ENCODE peak calls at places on chromosomes 4 and X, in five cellular contexts. F is OCI-LY7; B is CD8-positive, alpha-beta T cell; Y is neural progenitor cell; R is mesenchymal stem cell. O is an unnamed sample.

GRCh38 chr4:5224340-5224739 is 173.1 kb downstream of the STK32B start:
- DNase-seq in R (peak; percentile 23), B (no peak), Y (no peak), F (no peak), O (no peak)

GRCh38 chr4:26300314-26301307 is 20.2 kb upstream of the RBPJ start:
- DNase-seq in Y (peak; percentile 41), B (no peak), R (no peak), F (no peak), O (no peak)

GRCh38 chrX:12011075-12011474 is 127.2 kb upstream of the FRMPD4 start:
- DNase-seq in B (no peak), F (no peak), R (peak; percentile 69), Y (no peak), O (peak; percentile 39)

GRCh38 chr4:26178874-26179273 is 141.9 kb upstream of the RBPJ start:
- DNase-seq in R (no peak), Y (no peak), B (no peak), F (no peak), O (no peak)

GRCh38 chrX:44903107-44903506 is 30.1 kb downstream of the KDM6A start:
- DNase-seq in R (peak; percentile 73), Y (no peak), F (no peak), B (no peak), O (peak; percentile 75)

GRCh38 chr4:152128356-152128755 is 367.5 kb upstream of the GATB start:
- DNase-seq in F (no peak), R (no peak), B (no peak), Y (no peak), O (no peak)

GRCh38 chr4:53914313-53915016 is 149.9 kb downstream of the CHIC2 start:
- DNase-seq in F (no peak), Y (no peak), R (peak; percentile 97), B (no peak), O (peak; percentile 89)

GRCh38 chr4:24395937-24396336 is 188.4 kb downstream of the DHX15 start:
- DNase-seq in B (no peak), Y (no peak), F (no peak), R (no peak), O (no peak)

GRCh38 chrX:68511255-68511654 is 12.4 kb downstream of the YIPF6 start:
- DNase-seq in Y (peak; percentile 59), F (peak; percentile 49), B (peak; percentile 33), R (peak; percentile 52), O (peak; percentile 49)

GRCh38 chrX:105315301-105315700 is 94.8 kb upstream of the TEX13A start:
- DNase-seq in B (no peak), F (no peak), R (no peak), Y (no peak), O (no peak)

GRCh38 chr4:17064959-17065358 is 166.5 kb upstream of the LDB2 start:
- DNase-seq in F (no peak), R (no peak), B (no peak), Y (no peak), O (peak; percentile 30)

GRCh38 chr4:629636-629915 is 4.2 kb downstream of the PDE6B start:
- DNase-seq in F (no peak), Y (no peak), R (no peak), B (no peak), O (no peak)

GRCh38 chrX:149607699-149608098 is 12.6 kb upstream of the HSFX2 start:
- DNase-seq in Y (no peak), R (no peak), F (no peak), B (no peak), O (no peak)

GRCh38 chrX:29535212-29536162 is 679.9 kb upstream of the MAGEB2 start:
- DNase-seq in Y (no peak), R (peak; percentile 39), B (no peak), F (no peak), O (peak; percentile 34)

GRCh38 chr4:99473131-99473530 is 37.7 kb upstream of the C4orf17 start:
- DNase-seq in Y (no peak), F (no peak), B (no peak), R (no peak), O (no peak)

GRCh38 chr4:32140636-32141035 is 1420.5 kb downstream of the PCDH7 start:
- DNase-seq in R (peak; percentile 76), Y (no peak), B (no peak), F (no peak), O (peak; percentile 6)

GRCh38 chr4:3267576-3268394 is 18.8 kb downstream of the MSANTD1 start:
- DNase-seq in R (no peak), Y (peak; percentile 5), B (no peak), F (no peak), O (no peak)

GRCh38 chr4:175767130-175767529 is 44.9 kb downstream of the GPM6A start:
- DNase-seq in B (no peak), Y (no peak), F (no peak), R (no peak), O (no peak)

GRCh38 chr4:169152899-169153298 is 117.9 kb downstream of the SH3RF1 start:
- DNase-seq in Y (no peak), R (no peak), B (no peak), F (no peak), O (no peak)

DNA sequence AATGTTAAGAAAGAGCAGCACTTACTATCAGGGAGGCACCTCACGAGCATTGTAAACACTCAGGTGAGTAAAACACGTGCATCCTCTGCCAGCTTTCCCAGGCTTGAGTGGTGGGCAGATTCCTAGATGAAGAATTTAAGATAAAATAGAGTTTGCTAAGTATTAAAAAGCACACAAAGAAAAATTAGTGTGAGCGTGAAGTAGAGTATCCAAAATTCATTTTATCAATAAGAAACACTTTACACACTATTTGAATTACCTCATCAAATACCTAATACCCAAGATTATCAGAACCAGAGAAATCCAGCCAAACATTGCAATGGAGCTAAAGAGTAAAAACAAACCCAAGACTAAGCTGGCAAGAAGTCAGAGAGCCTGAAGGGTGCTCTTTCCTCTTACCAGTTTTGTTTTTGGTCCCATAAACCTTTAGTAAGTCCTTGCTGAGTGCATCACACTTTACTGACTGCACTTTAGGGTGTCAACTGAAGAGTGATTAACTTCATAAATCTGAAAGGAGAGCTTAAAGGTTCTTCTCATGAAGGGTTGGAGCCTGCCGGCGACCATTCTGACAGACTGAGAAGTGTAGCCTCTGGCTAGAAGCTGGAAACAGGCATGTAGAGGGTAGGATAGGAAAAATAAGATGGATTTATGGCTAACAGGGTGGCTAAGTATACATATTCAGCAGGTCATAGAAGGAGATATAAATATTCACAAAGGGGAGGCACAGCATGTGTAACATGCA is 151.1 kb downstream of the SLC7A11 start:
- DNase-seq in Y (no peak), R (no peak), F (no peak), B (no peak), O (no peak)
- H3K4me3 ChIP-seq in Y (no peak overlapping the region), R (no peak overlapping the region), F (no peak overlapping the region), B (no peak overlapping the region), O (no peak overlapping the region)

GRCh38 chr4:156968479-156968984 is 3.1 kb downstream of the PDGFC start:
- DNase-seq in R (peak; percentile 85), Y (peak; percentile 69), F (peak; percentile 37), B (no peak), O (peak; percentile 93)
- H3K4me3 ChIP-seq in R (peak overlapping the region; percentile 1), Y (no peak overlapping the region), F (no peak overlapping the region), B (no peak overlapping the region), O (peak overlapping the region; percentile 93)

GRCh38 chr4:88285235-88285505 is 809 bp upstream of the PPM1K start:
- DNase-seq in Y (no peak), B (no peak), R (no peak), F (no peak), O (no peak)
- H3K4me3 ChIP-seq in Y (peak overlapping the region; percentile 63), B (peak overlapping the region; percentile 99), R (no peak overlapping the region), F (peak overlapping the region; percentile 79), O (peak overlapping the region; percentile 86)

GRCh38 chr4:78179188-78179587 is 122.1 kb downstream of the FRAS1 start:
- DNase-seq in R (no peak), B (no peak), F (no peak), Y (no peak), O (no peak)
- H3K4me3 ChIP-seq in R (no peak overlapping the region), B (no peak overlapping the region), F (no peak overlapping the region), Y (no peak overlapping the region), O (no peak overlapping the region)

DNA sequence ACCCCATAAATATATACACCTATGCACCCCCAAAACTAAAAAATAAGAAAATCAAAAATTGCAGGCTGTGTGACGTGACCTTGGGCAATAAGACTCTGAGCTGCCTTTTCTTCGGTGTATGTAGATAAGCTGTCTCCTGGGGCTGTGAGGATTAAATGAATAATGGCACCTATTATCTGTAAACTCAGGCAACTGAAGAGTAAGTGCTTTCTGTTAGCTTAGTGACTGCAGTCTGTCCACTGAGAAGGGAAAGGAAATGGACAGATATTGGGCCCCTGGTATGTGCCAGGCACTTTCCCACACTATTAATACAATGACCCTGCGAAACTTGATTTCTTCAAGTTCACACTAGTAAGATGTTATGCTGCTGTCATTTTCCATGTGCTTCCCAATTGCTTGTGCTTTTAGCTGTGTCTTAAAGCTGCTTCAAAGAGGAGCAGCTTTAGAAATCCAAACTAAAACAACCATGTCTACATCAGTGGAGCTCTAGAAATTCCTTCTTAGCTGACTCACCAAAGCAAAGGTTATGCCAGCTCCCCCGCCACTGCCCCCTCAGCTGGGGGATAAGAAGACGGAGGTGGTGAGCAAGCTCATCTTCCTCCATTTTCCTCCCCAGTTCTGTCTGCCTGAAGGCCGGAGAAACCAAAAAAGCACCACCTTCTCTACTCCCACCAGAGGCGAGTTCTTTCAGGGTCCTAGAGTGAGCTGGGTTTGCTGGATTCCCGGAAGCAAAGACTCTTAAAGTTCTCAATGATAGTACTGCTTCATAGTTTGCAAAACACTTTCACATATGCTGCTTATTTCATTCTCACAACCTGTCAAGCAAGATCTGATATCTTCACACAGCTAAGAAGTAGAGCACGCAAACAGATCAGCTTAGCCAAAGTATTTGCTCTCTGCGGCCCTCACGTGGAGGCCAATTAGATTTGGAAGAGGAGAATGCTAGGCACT is 8.8 kb upstream of the DGAT2L6 start:
- DNase-seq in B (no peak), Y (peak; percentile 26), F (peak; percentile 1), R (peak; percentile 66), O (peak; percentile 69)
- H3K4me3 ChIP-seq in B (no peak overlapping the region), Y (peak overlapping the region; percentile 13), F (no peak overlapping the region), R (no peak overlapping the region), O (peak overlapping the region; percentile 12)

DNA sequence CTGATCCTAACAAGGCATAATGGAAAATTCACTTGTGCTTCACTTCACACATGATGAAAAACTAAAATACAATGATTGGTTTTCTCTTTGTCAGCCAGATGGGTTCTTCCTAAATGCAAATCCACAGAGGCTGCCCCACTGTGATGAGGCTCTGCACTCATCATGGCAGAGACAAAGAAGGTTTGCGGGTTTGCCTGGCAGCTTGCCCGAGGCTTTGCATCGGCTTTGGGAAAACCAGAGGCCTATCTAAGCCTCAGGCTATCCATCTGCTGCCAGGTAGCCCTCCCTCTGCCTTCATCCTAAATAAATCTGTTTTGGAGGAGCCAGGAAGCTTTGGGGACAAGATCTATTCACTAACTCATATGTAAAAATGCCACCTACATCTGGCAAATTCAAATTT is 244.2 kb downstream of the PACRGL start:
- DNase-seq in B (no peak), F (no peak), R (no peak), Y (no peak), O (no peak)
- H3K4me3 ChIP-seq in B (no peak overlapping the region), F (no peak overlapping the region), R (no peak overlapping the region), Y (no peak overlapping the region), O (no peak overlapping the region)

GRCh38 chr4:172202480-172203076 is 389.4 kb downstream of the GALNTL6 start:
- DNase-seq in F (peak; percentile 31), R (peak; percentile 55), B (no peak), Y (peak; percentile 58), O (peak; percentile 11)

DNA sequence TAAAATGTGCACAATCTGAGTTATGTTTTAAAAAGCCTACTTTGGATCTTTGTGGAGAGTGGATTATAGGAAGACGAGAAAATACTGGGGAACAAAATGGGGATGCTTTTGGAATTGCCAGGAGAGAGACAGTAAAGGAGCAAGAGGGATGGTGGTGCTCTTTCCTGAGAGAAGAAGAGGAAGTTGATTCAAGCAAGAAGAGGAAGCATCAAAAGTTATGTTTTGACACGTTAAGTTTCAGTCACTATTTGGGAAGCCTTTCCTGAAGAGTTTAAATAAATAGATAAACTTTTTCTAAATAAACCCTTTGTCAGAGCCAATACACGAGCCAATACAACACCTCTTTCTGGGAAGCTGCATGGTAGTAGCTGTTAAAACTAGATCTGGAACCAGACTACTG is 394.1 kb downstream of the GALNTL6 start:
- DNase-seq in F (no peak), Y (no peak), B (no peak), R (no peak), O (no peak)
- H3K4me3 ChIP-seq in F (no peak overlapping the region), Y (no peak overlapping the region), B (no peak overlapping the region), R (no peak overlapping the region), O (no peak overlapping the region)

O was measured in fibroblast of villous mesenchyme.